ENCODE peak calls at places on chromosomes 2 and 18, in eight cellular contexts. H, R, A, P, Z, U, K and D are unnamed samples.

GRCh38 chr2:81551040-81551634 is 1246.6 kb upstream of the LRRTM1 start:
- DNase-seq in H (no peak), R (peak; percentile 0), A (no peak), P (no peak), Z (no peak), U (no peak), K (no peak), D (no peak)

GRCh38 chr2:24051833-24052232 is 2.3 kb downstream of the FKBP1B start:
- DNase-seq in H (no peak), R (no peak), A (no peak), P (no peak), Z (no peak), U (no peak), K (no peak), D (no peak)

GRCh38 chr18:11808001-11808855 is 43.0 kb upstream of the CHMP1B start:
- DNase-seq in H (peak; percentile 55), R (peak; percentile 46), A (no peak), P (no peak), Z (no peak), U (peak; percentile 29), K (no peak), D (peak; percentile 47)

GRCh38 chr18:61738488-61738887 is 154.3 kb downstream of the RNF152 start:
- DNase-seq in H (peak; percentile 13), R (peak; percentile 58), A (no peak), P (peak; percentile 58), Z (no peak), U (peak; percentile 26), K (no peak), D (peak; percentile 62)

GRCh38 chr2:221200184-221200839 is 371.8 kb downstream of the EPHA4 start:
- DNase-seq in H (no peak), R (no peak), A (peak; percentile 12), P (no peak), Z (no peak), U (no peak), K (no peak), D (no peak)

GRCh38 chr2:67877281-67877680 is 185.5 kb downstream of the C1D start:
- DNase-seq in H (no peak), R (no peak), A (no peak), P (no peak), Z (no peak), U (no peak), K (no peak), D (no peak)

GRCh38 chr2:112996635-112997034 is 8.6 kb upstream of the IL36A start:
- DNase-seq in H (no peak), R (no peak), A (no peak), P (no peak), Z (no peak), U (no peak), K (no peak), D (no peak)

GRCh38 chr2:96694816-96695455 is 44.9 kb downstream of the LMAN2L start:
- DNase-seq in H (no peak), R (no peak), A (no peak), P (no peak), Z (no peak), U (no peak), K (no peak), D (no peak)

GRCh38 chr2:161077367-161078210 is 82.6 kb upstream of the TANK start:
- DNase-seq in H (peak; percentile 50), R (peak; percentile 49), A (no peak), P (peak; percentile 99), Z (no peak), U (peak; percentile 76), K (no peak), D (peak; percentile 29)

GRCh38 chr18:9362869-9363268 is 28.3 kb downstream of the TWSG1 start:
- DNase-seq in H (peak; percentile 35), R (peak; percentile 23), A (no peak), P (no peak), Z (no peak), U (peak; percentile 39), K (no peak), D (peak; percentile 21)

GRCh38 chr18:46731316-46731715 is 25.5 kb downstream of the ST8SIA5 start:
- DNase-seq in H (no peak), R (no peak), A (no peak), P (no peak), Z (no peak), U (no peak), K (no peak), D (no peak)

GRCh38 chr2:238127165-238128060 is 11.1 kb upstream of the KLHL30 start:
- DNase-seq in H (no peak), R (peak; percentile 84), A (peak; percentile 52), P (no peak), Z (no peak), U (peak; percentile 64), K (no peak), D (peak; percentile 31)

GRCh38 chr2:8456149-8457091 is 225.4 kb upstream of the ID2 start:
- DNase-seq in H (no peak), R (no peak), A (no peak), P (no peak), Z (no peak), U (no peak), K (no peak), D (no peak)
- H3K4me3 ChIP-seq in H (no peak overlapping the region), R (no peak overlapping the region), A (no peak overlapping the region), P (no peak overlapping the region), Z (no peak overlapping the region), U (no peak overlapping the region), K (no peak overlapping the region), D (no peak overlapping the region)

GRCh38 chr18:59592624-59593023 is 104.6 kb downstream of the CCBE1 start:
- DNase-seq in H (no peak), R (no peak), A (no peak), P (no peak), Z (no peak), U (no peak), K (no peak), D (no peak)

GRCh38 chr18:59597049-59597448 is 100.2 kb downstream of the CCBE1 start:
- DNase-seq in H (no peak), R (no peak), A (no peak), P (no peak), Z (no peak), U (no peak), K (no peak), D (no peak)

GRCh38 chr18:59593291-59593717 is 103.9 kb downstream of the CCBE1 start:
- DNase-seq in H (peak; percentile 41), R (peak; percentile 43), A (no peak), P (no peak), Z (peak; percentile 92), U (peak; percentile 95), K (no peak), D (peak; percentile 96)
- TF ChIP-seq CTCF in H (no peak), R (no peak), A (no peak), P (no peak), Z (peak; percentile 21), U (no peak), K (no peak), D (peak; percentile 40)

DNA sequence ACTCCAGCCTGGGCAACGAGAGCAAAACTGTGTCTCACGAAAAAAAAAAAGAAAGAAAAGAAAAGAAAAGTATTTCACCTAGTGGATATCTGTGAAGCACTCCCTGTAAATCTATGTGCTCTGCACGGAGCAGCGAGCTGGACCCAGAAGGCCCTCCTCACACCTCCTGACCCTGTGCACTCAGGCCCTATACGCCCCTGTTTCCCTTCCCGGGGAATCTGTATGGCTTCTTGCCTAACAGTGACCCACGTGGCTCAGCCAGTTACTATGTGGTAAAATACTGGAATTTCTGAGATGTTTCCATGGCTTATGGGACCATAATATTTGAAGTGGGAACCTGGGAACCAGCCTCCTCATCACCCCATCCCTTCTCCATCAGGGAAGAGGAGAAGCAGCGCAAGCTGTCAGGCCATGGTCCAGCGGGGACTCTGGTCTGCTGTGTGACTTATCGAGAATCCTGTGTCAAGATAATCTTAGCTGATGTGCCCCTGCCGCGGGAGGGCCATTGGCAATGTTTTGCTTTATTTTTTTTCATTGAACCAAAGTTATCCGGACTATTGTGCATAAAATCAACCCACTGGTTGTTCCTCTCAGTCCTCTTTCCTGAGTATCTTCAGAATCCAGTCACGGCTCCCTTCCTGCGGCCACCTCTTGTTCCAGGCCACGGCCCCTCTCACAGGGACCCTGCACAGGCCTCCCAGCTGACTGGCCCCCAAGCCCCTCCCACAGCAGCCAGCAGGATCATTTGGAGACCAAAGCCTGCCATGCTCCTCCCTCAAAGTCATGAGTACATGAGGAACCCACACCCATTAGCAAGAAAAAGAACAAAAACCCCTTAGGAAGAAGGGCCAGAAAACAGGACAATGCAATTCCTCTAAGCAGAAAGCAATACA is 30.6 kb downstream of the SDC1 start:
- DNase-seq in H (no peak), R (no peak), A (no peak), P (no peak), Z (no peak), U (no peak), K (no peak), D (peak; percentile 12)
- H3K4me3 ChIP-seq in H (no peak overlapping the region), R (no peak overlapping the region), A (no peak overlapping the region), P (no peak overlapping the region), Z (no peak overlapping the region), U (no peak overlapping the region), K (no peak overlapping the region), D (no peak overlapping the region)

GRCh38 chr2:139759000-139759505 is 978.9 kb upstream of the NXPH2 start:
- DNase-seq in H (no peak), R (no peak), A (no peak), P (no peak), Z (no peak), U (no peak), K (no peak), D (no peak)
- TF ChIP-seq CTCF in H (no peak), R (no peak), A (no peak), P (no peak), Z (no peak), U (no peak), K (no peak), D (no peak)